ENCODE peak calls at places on chromosomes 16 and 17, in four cellular contexts. W is LoVo; N is activated naive CD8-positive, alpha-beta T cell treated with anti-CD3 and anti-CD28 coated beads, Interleukin-2, amount 50 U/mL, for 24 hours; K is stimulated activated effector memory CD8-positive, alpha-beta T cell treated with anti-CD3 and anti-CD28 coated beads, Interleukin-12 subunit alpha, Interleukin-12 subunit beta, amount 100 ng/mL, for 72 hours. T is an unnamed sample.

GRCh38 chr16:19583665-19584300 is 28.3 kb downstream of the VPS35L start:
- DNase-seq in K (no peak), W (peak; percentile 58), N (peak; percentile 7), T (peak; percentile 63)

GRCh38 chr17:35254107-35254802 is 11.4 kb downstream of the SLFN5 start:
- DNase-seq in K (peak; percentile 42), W (peak; percentile 74), N (no peak), T (peak; percentile 94)

GRCh38 chr16:75864243-75864642 is 138.0 kb upstream of the CPHXL start:
- DNase-seq in W (no peak), K (no peak), N (no peak), T (no peak)

GRCh38 chr17:49987681-49988441 is 7.2 kb downstream of the DLX3 start:
- DNase-seq in W (no peak), K (no peak), N (no peak), T (peak; percentile 91)

GRCh38 chr17:79810138-79811027 is 13.5 kb upstream of the CBX8 start:
- DNase-seq in W (peak; percentile 84), K (peak; percentile 80), N (peak; percentile 75), T (peak; percentile 66)

GRCh38 chr16:88445583-88445960 is 7.5 kb upstream of the ZFPM1 start:
- DNase-seq in N (no peak), K (no peak), W (no peak), T (no peak)

GRCh38 chr17:44159519-44160210 is 10.8 kb upstream of the ASB16 start:
- DNase-seq in K (no peak), W (no peak), N (no peak), T (no peak)

GRCh38 chr16:397135-397661 is at the start of gene NME4:
- DNase-seq in K (peak; percentile 55), N (no peak), W (no peak), T (peak; percentile 36)

GRCh38 chr16:81548901-81549546 is 104.4 kb downstream of the CMIP start:
- DNase-seq in K (no peak), N (no peak), W (no peak), T (no peak)

GRCh38 chr17:43530303-43531081 is 15.6 kb downstream of the ETV4 start:
- DNase-seq in N (no peak), K (no peak), W (no peak), T (peak; percentile 97)

GRCh38 chr16:30551781-30552180 is 6.4 kb downstream of the ZNF764 start:
- DNase-seq in W (no peak), N (peak; percentile 54), K (peak; percentile 68), T (no peak)

GRCh38 chr17:70796757-70797156 is 627.4 kb downstream of the KCNJ2 start:
- DNase-seq in N (no peak), W (no peak), K (no peak), T (no peak)

GRCh38 chr17:43085489-43085888 is 39.7 kb downstream of the BRCA1 start:
- DNase-seq in K (no peak), W (no peak), N (no peak), T (peak; percentile 26)

GRCh38 chr16:86252596-86252995 is 257.7 kb upstream of the FOXF1 start:
- DNase-seq in W (no peak), N (peak; percentile 4), K (no peak), T (no peak)

T was measured in myocyte.